ENCODE peak calls at places on chromosome 20, in ten cellular contexts. P is tibial nerve, D is breast epithelium, F is endodermal cell, B is aorta, W is heart left ventricle, L is suprapubic skin, U is RWPE1, C is lower lobe of right lung, O is neuronal stem cell. E is an unnamed sample.

GRCh38 chr20:8880085-8880853 is 188.6 kb upstream of the PLCB4 start:
- DNase-seq in O (no peak), P (no peak), B (no peak), U (no peak), F (no peak), C (no peak), D (no peak), W (no peak), L (no peak), E (no peak)

GRCh38 chr20:21562656-21563055 is 48.8 kb upstream of the NKX2-2 start:
- DNase-seq in W (no peak), C (no peak), F (no peak), B (no peak), U (no peak), L (no peak), O (no peak), D (no peak), P (no peak), E (no peak)

GRCh38 chr20:26208296-26209091 is 511.8 kb upstream of the ZNF337 start:
- DNase-seq in U (no peak), O (peak; percentile 45), F (peak; percentile 84), L (no peak), W (peak; percentile 12), C (peak; percentile 75), P (no peak), B (peak; percentile 32), D (no peak), E (no peak)

GRCh38 chr20:59933296-59933848 is at the start of gene SYCP2:
- DNase-seq in B (peak; percentile 67), D (peak; percentile 36), U (peak; percentile 92), C (peak; percentile 61), L (peak; percentile 67), W (peak; percentile 74), F (no peak), O (no peak), P (no peak), E (no peak)

GRCh38 chr20:37749620-37750403 is 56.0 kb downstream of the CTNNBL1 start:
- DNase-seq in B (no peak), C (no peak), O (no peak), L (no peak), U (no peak), D (no peak), W (no peak), F (no peak), P (no peak), E (no peak)

GRCh38 chr20:1215386-1216170 is 10.3 kb upstream of the RAD21L1 start:
- DNase-seq in D (no peak), C (no peak), O (no peak), F (no peak), L (no peak), P (no peak), B (no peak), W (no peak), U (no peak), E (no peak)

GRCh38 chr20:60172306-60172984 is 214.2 kb downstream of the CDH26 start:
- DNase-seq in F (no peak), D (no peak), U (no peak), B (no peak), L (no peak), O (no peak), P (peak; percentile 15), W (no peak), C (no peak), E (no peak)

GRCh38 chr20:49115565-49115964 is 69.5 kb downstream of the CSE1L start:
- DNase-seq in W (no peak), D (no peak), C (no peak), L (no peak), U (no peak), B (no peak), F (no peak), P (no peak), O (no peak), E (no peak)

GRCh38 chr20:61734733-61735502 is 330.8 kb downstream of the TAF4 start:
- DNase-seq in O (no peak), C (peak; percentile 25), P (no peak), W (peak; percentile 16), B (peak; percentile 44), U (no peak), D (no peak), F (no peak), L (no peak), E (no peak)

GRCh38 chr20:1473821-1474220 is 7.2 kb upstream of the NSFL1C start:
- DNase-seq in C (no peak), U (no peak), F (no peak), B (no peak), P (no peak), W (no peak), O (no peak), L (no peak), D (no peak), E (no peak)

GRCh38 chr20:55540486-55540885 is 464.8 kb downstream of the CBLN4 start:
- DNase-seq in C (no peak), U (peak; percentile 79), O (no peak), D (no peak), L (no peak), F (no peak), B (no peak), W (no peak), P (no peak), E (no peak)

GRCh38 chr20:41218466-41218865 is 81.1 kb downstream of the PLCG1 start:
- DNase-seq in W (no peak), O (no peak), C (no peak), U (no peak), B (no peak), P (no peak), F (no peak), D (peak; percentile 41), L (no peak), E (no peak)

GRCh38 chr20:41217422-41217821 is 80.1 kb downstream of the PLCG1 start:
- DNase-seq in P (no peak), F (no peak), U (no peak), B (no peak), C (no peak), W (no peak), D (no peak), L (no peak), O (no peak), E (no peak)

GRCh38 chr20:41213150-41213820 is 75.9 kb downstream of the PLCG1 start:
- DNase-seq in P (no peak), C (no peak), W (peak; percentile 62), F (no peak), B (no peak), L (no peak), D (no peak), O (no peak), U (peak; percentile 45), E (no peak)

GRCh38 chr20:41214666-41215065 is 77.3 kb downstream of the PLCG1 start:
- DNase-seq in P (no peak), L (no peak), O (no peak), F (no peak), B (no peak), U (no peak), D (no peak), C (no peak), W (no peak), E (no peak)

DNA sequence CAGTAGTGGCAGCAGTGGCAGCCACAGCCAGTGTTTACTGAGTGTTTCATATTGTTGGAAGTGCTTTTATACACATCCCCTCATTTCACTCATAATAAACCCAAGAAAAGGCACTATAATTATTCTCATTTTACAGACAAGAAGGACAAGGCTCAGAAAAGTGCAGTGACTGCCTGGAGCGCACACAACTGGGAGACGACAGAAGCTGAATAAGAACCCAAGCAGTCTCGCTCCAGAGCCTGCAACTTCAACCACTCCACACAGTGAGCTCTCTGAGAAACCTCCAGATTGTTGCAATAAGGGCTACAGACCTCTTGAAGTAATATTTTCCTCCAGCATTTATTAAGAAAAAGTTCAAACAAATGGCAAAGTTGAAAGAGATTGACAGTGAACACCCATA is 76.9 kb downstream of the PLCG1 start:
- DNase-seq in O (no peak), C (no peak), D (no peak), W (no peak), F (no peak), B (no peak), L (no peak), P (no peak), U (no peak), E (no peak)
- H3K27ac ChIP-seq in O (no peak overlapping the region), C (no peak overlapping the region), D (peak overlapping the region; percentile 5), W (no peak overlapping the region), F (no peak overlapping the region), B (no peak overlapping the region), L (no peak overlapping the region), P (no peak overlapping the region), U (no peak overlapping the region), E (no peak overlapping the region)

DNA sequence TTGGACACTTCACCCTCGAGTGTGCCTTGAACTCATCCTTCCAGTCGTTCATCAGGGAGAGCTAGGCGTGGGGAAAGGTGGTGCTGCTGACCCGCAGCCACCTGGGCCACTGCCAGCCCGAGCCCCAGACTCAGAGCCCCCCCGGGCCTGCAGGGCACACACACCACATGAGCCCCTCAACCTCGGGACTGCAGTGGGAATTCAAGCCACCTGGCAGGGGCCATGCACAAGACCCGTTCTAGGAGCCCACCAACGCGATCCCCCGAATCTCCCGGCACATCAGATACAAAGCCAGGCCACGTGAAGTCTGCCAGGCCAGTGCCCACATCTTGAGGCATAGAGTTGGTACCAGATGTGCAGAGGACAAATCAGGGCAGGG is 2.8 kb downstream of the ZNF512B start:
- DNase-seq in C (peak; percentile 36), U (no peak), P (no peak), O (no peak), L (peak; percentile 57), F (no peak), W (peak; percentile 26), B (no peak), D (no peak), E (no peak)
- H3K27ac ChIP-seq in C (no peak overlapping the region), U (peak overlapping the region; percentile 3), P (no peak overlapping the region), O (no peak overlapping the region), L (no peak overlapping the region), F (no peak overlapping the region), W (no peak overlapping the region), B (no peak overlapping the region), D (no peak overlapping the region), E (no peak overlapping the region)

GRCh38 chr20:31711416-31712111 is 11.1 kb downstream of the BCL2L1 start:
- DNase-seq in B (no peak), L (no peak), W (no peak), F (no peak), C (no peak), O (no peak), U (no peak), P (no peak), D (no peak), E (no peak)
- H3K27ac ChIP-seq in B (peak overlapping the region; percentile 99), L (peak overlapping the region; percentile 98), W (peak overlapping the region; percentile 98), F (peak overlapping the region; percentile 4), C (peak overlapping the region; percentile 93), O (no peak overlapping the region), U (peak overlapping the region; percentile 93), P (peak overlapping the region; percentile 90), D (peak overlapping the region; percentile 100), E (peak overlapping the region; percentile 96)

DNA sequence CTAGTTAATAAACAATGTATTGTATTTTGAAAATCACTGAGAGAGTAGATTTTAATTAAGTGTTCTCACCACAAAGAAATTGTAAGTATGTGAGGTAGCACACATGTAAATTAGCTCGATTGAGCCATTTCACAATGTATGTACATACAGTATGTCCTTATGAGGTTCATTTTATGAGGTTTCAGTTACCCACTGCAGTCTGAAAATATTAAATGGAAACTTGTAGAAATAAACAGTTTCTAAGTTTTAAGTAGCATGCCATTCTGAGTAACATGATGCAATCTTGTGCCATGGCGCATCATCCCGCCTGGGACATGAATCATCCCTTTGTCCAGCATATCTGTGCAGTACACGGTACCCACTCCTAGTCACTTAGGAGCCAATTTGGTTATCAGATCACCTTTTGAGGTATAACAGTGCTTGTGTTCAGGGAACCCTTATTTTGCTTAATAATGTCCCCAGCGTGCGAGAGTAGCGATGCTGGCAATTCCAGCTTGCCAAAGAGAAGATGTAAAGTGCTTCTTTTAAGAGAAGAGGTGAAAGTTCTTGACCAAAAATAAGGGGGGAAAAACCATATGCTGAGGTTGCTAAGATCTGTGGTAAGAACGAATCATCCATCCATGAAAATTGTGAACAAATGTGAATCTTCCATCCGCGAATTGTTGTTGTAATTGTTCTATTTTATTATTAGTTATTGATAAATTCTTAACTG is 64.7 kb downstream of the KCNS1 start:
- DNase-seq in O (no peak), P (no peak), F (no peak), W (no peak), D (no peak), U (peak; percentile 69), L (no peak), C (no peak), B (no peak), E (no peak)
- H3K27ac ChIP-seq in O (no peak overlapping the region), P (no peak overlapping the region), F (no peak overlapping the region), W (no peak overlapping the region), D (no peak overlapping the region), U (no peak overlapping the region), L (no peak overlapping the region), C (no peak overlapping the region), B (no peak overlapping the region), E (no peak overlapping the region)

E was measured in right atrium auricular region.